ENCODE peak calls at places on chromosome 7, in five cellular contexts. One of them, this sample, is unnamed.
A peak's percentile ranks its signal among the peaks of the same experiment; 100 is the strongest.

GRCh38 chr7:151148319-151149259 is 18.9 kb downstream of the GBX1 start:
- DNase-seq in H9: no peak
- DNase-seq in neuronal stem cell: no peak
- DNase-seq in trophoblast cell: no peak
- DNase-seq in H1: no peak
- DNase-seq in this sample: no peak

GRCh38 chr7:36245900-36246299 is 92.8 kb downstream of the EEPD1 start:
- DNase-seq in H9: no peak
- DNase-seq in neuronal stem cell: no peak
- DNase-seq in trophoblast cell: no peak
- DNase-seq in H1: no peak
- DNase-seq in this sample: no peak

GRCh38 chr7:126041472-126041871 is 1111.8 kb upstream of the POT1 start:
- DNase-seq in H9: peak; percentile 47
- DNase-seq in neuronal stem cell: no peak
- DNase-seq in trophoblast cell: no peak
- DNase-seq in H1: no peak
- DNase-seq in this sample: no peak

GRCh38 chr7:141444956-141445355 is 106.3 kb upstream of the AGK start:
- DNase-seq in H9: no peak
- DNase-seq in neuronal stem cell: no peak
- DNase-seq in trophoblast cell: no peak
- DNase-seq in H1: no peak
- DNase-seq in this sample: no peak

GRCh38 chr7:94069154-94069739 is 65.1 kb upstream of the BET1 start:
- DNase-seq in H9: no peak
- DNase-seq in neuronal stem cell: no peak
- DNase-seq in trophoblast cell: no peak
- DNase-seq in H1: no peak
- DNase-seq in this sample: peak; percentile 25

GRCh38 chr7:101077303-101078086 is 7.8 kb upstream of the TRIM56 start:
- DNase-seq in H9: peak; percentile 97
- DNase-seq in neuronal stem cell: peak; percentile 74
- DNase-seq in trophoblast cell: peak; percentile 81
- DNase-seq in H1: peak; percentile 98
- DNase-seq in this sample: peak; percentile 78

GRCh38 chr7:135772639-135773019 is 24.0 kb upstream of the FAM180A start:
- DNase-seq in H9: no peak
- DNase-seq in neuronal stem cell: no peak
- DNase-seq in trophoblast cell: no peak
- DNase-seq in H1: no peak
- DNase-seq in this sample: no peak

GRCh38 chr7:158087196-158087595 is 500.4 kb downstream of the PTPRN2 start:
- DNase-seq in H9: no peak
- DNase-seq in neuronal stem cell: no peak
- DNase-seq in trophoblast cell: no peak
- DNase-seq in H1: no peak
- DNase-seq in this sample: no peak

GRCh38 chr7:45680776-45681175 is 106.6 kb downstream of the ADCY1 start:
- DNase-seq in H9: peak; percentile 13
- DNase-seq in neuronal stem cell: no peak
- DNase-seq in trophoblast cell: no peak
- DNase-seq in H1: peak; percentile 10
- DNase-seq in this sample: no peak

GRCh38 chr7:71752171-71752935 is 620.4 kb downstream of the GALNT17 start:
- DNase-seq in H9: peak; percentile 91
- DNase-seq in neuronal stem cell: peak; percentile 66
- DNase-seq in trophoblast cell: no peak
- DNase-seq in H1: peak; percentile 98
- DNase-seq in this sample: no peak

GRCh38 chr7:74306737-74307469 is 17.7 kb downstream of the CLIP2 start:
- DNase-seq in H9: no peak
- DNase-seq in neuronal stem cell: no peak
- DNase-seq in trophoblast cell: no peak
- DNase-seq in H1: no peak
- DNase-seq in this sample: peak; percentile 86

GRCh38 chr7:37234928-37235327 is 213.7 kb downstream of the ELMO1 start:
- DNase-seq in H9: no peak
- DNase-seq in neuronal stem cell: peak; percentile 26
- DNase-seq in trophoblast cell: no peak
- DNase-seq in H1: no peak
- DNase-seq in this sample: peak; percentile 7

GRCh38 chr7:45890902-45891461 is 2.7 kb downstream of the IGFBP1 start:
- DNase-seq in H9: no peak
- DNase-seq in neuronal stem cell: peak; percentile 42
- DNase-seq in trophoblast cell: no peak
- DNase-seq in H1: no peak
- DNase-seq in this sample: peak; percentile 53

GRCh38 chr7:141991144-141991543 is 4.5 kb upstream of the MGAM start:
- DNase-seq in H9: no peak
- DNase-seq in neuronal stem cell: no peak
- DNase-seq in trophoblast cell: no peak
- DNase-seq in H1: no peak
- DNase-seq in this sample: no peak

GRCh38 chr7:38310601-38311057 is 37.2 kb upstream of the TARP start:
- DNase-seq in H9: no peak
- DNase-seq in neuronal stem cell: no peak
- DNase-seq in trophoblast cell: no peak
- DNase-seq in H1: no peak
- DNase-seq in this sample: peak; percentile 34

GRCh38 chr7:135757719-135758411 is 9.3 kb upstream of the FAM180A start:
- DNase-seq in H9: no peak
- DNase-seq in neuronal stem cell: no peak
- DNase-seq in trophoblast cell: no peak
- DNase-seq in H1: no peak
- DNase-seq in this sample: no peak

GRCh38 chr7:18119985-18120384 is 92.3 kb upstream of the PRPS1L1 start:
- DNase-seq in H9: no peak
- DNase-seq in neuronal stem cell: no peak
- DNase-seq in trophoblast cell: no peak
- DNase-seq in H1: no peak
- DNase-seq in this sample: peak; percentile 66

GRCh38 chr7:44622342-44623151 is 16.1 kb downstream of the OGDH start:
- DNase-seq in H9: no peak
- DNase-seq in neuronal stem cell: no peak
- DNase-seq in trophoblast cell: peak; percentile 30
- DNase-seq in H1: no peak
- DNase-seq in this sample: peak; percentile 77

GRCh38 chr7:77783111-77783510 is 15.1 kb downstream of the TMEM60 start:
- DNase-seq in H9: no peak
- DNase-seq in neuronal stem cell: no peak
- DNase-seq in trophoblast cell: no peak
- DNase-seq in H1: no peak
- DNase-seq in this sample: no peak

GRCh38 chr7:150377116-150377979 is 1.8 kb upstream of the ZNF775 start:
- DNase-seq in H9: no peak
- DNase-seq in neuronal stem cell: no peak
- DNase-seq in trophoblast cell: no peak
- DNase-seq in H1: no peak
- DNase-seq in this sample: no peak

GRCh38 chr7:1758417-1758858 is 88.4 kb downstream of the ELFN1 start:
- DNase-seq in H9: peak; percentile 58
- DNase-seq in neuronal stem cell: peak; percentile 17
- DNase-seq in trophoblast cell: no peak
- DNase-seq in H1: no peak
- DNase-seq in this sample: peak; percentile 4

GRCh38 chr7:129843982-129844840 is 108.5 kb downstream of the UBE2H start:
- DNase-seq in H9: no peak
- DNase-seq in neuronal stem cell: no peak
- DNase-seq in trophoblast cell: no peak
- DNase-seq in H1: no peak
- DNase-seq in this sample: no peak

GRCh38 chr7:13037216-13037615 is 349.8 kb downstream of the ARL4A start:
- DNase-seq in H9: no peak
- DNase-seq in neuronal stem cell: no peak
- DNase-seq in trophoblast cell: no peak
- DNase-seq in H1: no peak
- DNase-seq in this sample: peak; percentile 91

GRCh38 chr7:90597527-90597871 is 1.4 kb downstream of the CDK14 start:
- DNase-seq in H9: no peak
- DNase-seq in neuronal stem cell: no peak
- DNase-seq in trophoblast cell: no peak
- DNase-seq in H1: no peak
- DNase-seq in this sample: no peak

GRCh38 chr7:137169282-137169698 is 174.2 kb downstream of the PTN start:
- DNase-seq in H9: peak; percentile 83
- DNase-seq in neuronal stem cell: peak; percentile 71
- DNase-seq in trophoblast cell: peak; percentile 46
- DNase-seq in H1: peak; percentile 65
- DNase-seq in this sample: peak; percentile 78

GRCh38 chr7:73802459-73802858 is 28.3 kb upstream of the CLDN4 start:
- DNase-seq in H9: no peak
- DNase-seq in neuronal stem cell: no peak
- DNase-seq in trophoblast cell: no peak
- DNase-seq in H1: no peak
- DNase-seq in this sample: no peak

GRCh38 chr7:151247611-151248176 is 800 bp downstream of the SMARCD3 start:
- DNase-seq in H9: no peak
- DNase-seq in neuronal stem cell: no peak
- DNase-seq in trophoblast cell: no peak
- DNase-seq in H1: peak; percentile 56
- DNase-seq in this sample: peak; percentile 57

GRCh38 chr7:103573479-103574058 is 127.6 kb upstream of the SLC26A5 start:
- DNase-seq in H9: no peak
- DNase-seq in neuronal stem cell: peak; percentile 39
- DNase-seq in trophoblast cell: no peak
- DNase-seq in H1: no peak
- DNase-seq in this sample: peak; percentile 41

GRCh38 chr7:94432799-94433198 is 38.1 kb downstream of the COL1A2 start:
- DNase-seq in H9: no peak
- DNase-seq in neuronal stem cell: no peak
- DNase-seq in trophoblast cell: no peak
- DNase-seq in H1: no peak
- DNase-seq in this sample: no peak

GRCh38 chr7:149621776-149622175 is 124.2 kb upstream of the ZNF746 start:
- DNase-seq in H9: no peak
- DNase-seq in neuronal stem cell: no peak
- DNase-seq in trophoblast cell: no peak
- DNase-seq in H1: no peak
- DNase-seq in this sample: no peak

GRCh38 chr7:119270045-119270464 is 1002.9 kb upstream of the KCND2 start:
- DNase-seq in H9: peak; percentile 64
- DNase-seq in neuronal stem cell: peak; percentile 55
- DNase-seq in trophoblast cell: peak; percentile 42
- DNase-seq in H1: peak; percentile 59
- DNase-seq in this sample: peak; percentile 73

GRCh38 chr7:68858497-68858896 is 739.8 kb upstream of the AUTS2 start:
- DNase-seq in H9: no peak
- DNase-seq in neuronal stem cell: no peak
- DNase-seq in trophoblast cell: no peak
- DNase-seq in H1: no peak
- DNase-seq in this sample: no peak
- H2BK12ac ChIP-seq in H9: no peak overlapping the region
- H2BK12ac ChIP-seq in neuronal stem cell: no peak overlapping the region
- H2BK12ac ChIP-seq in trophoblast cell: no peak overlapping the region
- H2BK12ac ChIP-seq in H1: no peak overlapping the region
- H2BK12ac ChIP-seq in this sample: no peak overlapping the region

GRCh38 chr7:130936202-130936931 is 202.4 kb upstream of the KLF14 start:
- DNase-seq in H9: no peak
- DNase-seq in neuronal stem cell: no peak
- DNase-seq in trophoblast cell: no peak
- DNase-seq in H1: no peak
- DNase-seq in this sample: no peak
- H2BK5ac ChIP-seq in H9: no peak overlapping the region
- H2BK5ac ChIP-seq in neuronal stem cell: no peak overlapping the region
- H2BK5ac ChIP-seq in trophoblast cell: no peak overlapping the region
- H2BK5ac ChIP-seq in H1: no peak overlapping the region
- H2BK5ac ChIP-seq in this sample: no peak overlapping the region

GRCh38 chr7:131637846-131638245 is 81.4 kb upstream of the PODXL start:
- DNase-seq in H9: peak; percentile 62
- DNase-seq in neuronal stem cell: no peak
- DNase-seq in trophoblast cell: no peak
- DNase-seq in H1: no peak
- DNase-seq in this sample: no peak

GRCh38 chr7:131636092-131636491 is 79.7 kb upstream of the PODXL start:
- DNase-seq in H9: no peak
- DNase-seq in neuronal stem cell: no peak
- DNase-seq in trophoblast cell: no peak
- DNase-seq in H1: no peak
- DNase-seq in this sample: no peak

GRCh38 chr7:131630427-131630826 is 74.0 kb upstream of the PODXL start:
- DNase-seq in H9: no peak
- DNase-seq in neuronal stem cell: no peak
- DNase-seq in trophoblast cell: no peak
- DNase-seq in H1: no peak
- DNase-seq in this sample: no peak

GRCh38 chr7:131629203-131629871 is 72.9 kb upstream of the PODXL start:
- DNase-seq in H9: no peak
- DNase-seq in neuronal stem cell: no peak
- DNase-seq in trophoblast cell: no peak
- DNase-seq in H1: no peak
- DNase-seq in this sample: peak; percentile 55

DNA sequence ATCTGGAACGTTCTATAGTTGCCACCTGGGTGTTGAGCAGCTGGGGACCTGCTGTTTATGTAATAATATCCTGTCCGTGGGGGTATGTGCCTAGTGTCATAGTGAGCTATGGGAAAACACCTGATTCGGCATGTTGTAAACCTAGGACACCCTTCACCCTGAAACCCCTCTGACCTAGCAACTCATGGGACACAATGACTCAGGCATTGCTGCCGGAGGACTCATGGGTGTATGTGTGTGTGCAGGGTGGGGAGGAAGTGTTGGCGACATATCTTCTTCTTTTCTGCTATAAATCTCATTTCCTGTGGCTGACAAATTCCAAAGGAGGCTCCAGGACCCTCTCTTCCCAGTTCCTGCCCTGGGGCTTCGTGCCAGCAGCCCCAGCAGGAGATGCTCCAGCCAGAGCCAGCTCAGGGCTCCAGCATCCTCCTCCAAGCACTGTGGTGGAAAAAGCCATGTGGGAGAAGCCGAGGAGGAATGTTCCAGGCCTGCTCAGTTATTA is 77.0 kb upstream of the PODXL start:
- DNase-seq in H9: no peak
- DNase-seq in neuronal stem cell: no peak
- DNase-seq in trophoblast cell: no peak
- DNase-seq in H1: no peak
- DNase-seq in this sample: peak; percentile 70
- H2AFZ ChIP-seq in H9: no peak overlapping the region
- H2AFZ ChIP-seq in neuronal stem cell: no peak overlapping the region
- H2AFZ ChIP-seq in trophoblast cell: no peak overlapping the region
- H2AFZ ChIP-seq in H1: no peak overlapping the region
- H2AFZ ChIP-seq in this sample: no peak overlapping the region

GRCh38 chr7:3688061-3688460 is 387.0 kb downstream of the SDK1 start:
- DNase-seq in H9: no peak
- DNase-seq in neuronal stem cell: no peak
- DNase-seq in trophoblast cell: no peak
- DNase-seq in H1: no peak
- DNase-seq in this sample: no peak
- H2BK12ac ChIP-seq in H9: no peak overlapping the region
- H2BK12ac ChIP-seq in neuronal stem cell: no peak overlapping the region
- H2BK12ac ChIP-seq in trophoblast cell: no peak overlapping the region
- H2BK12ac ChIP-seq in H1: no peak overlapping the region
- H2BK12ac ChIP-seq in this sample: no peak overlapping the region

This sample was measured in mesenchymal stem cell.